ENCODE peak calls at places on chromosome 3, in nine cellular contexts. U is kidney, W is HCT116, Y is omental fat pad, K is psoas muscle, E is IMR-90, N is foreskin fibroblast, I is cardiac muscle cell, J is fibroblast of pulmonary artery. H is an unnamed sample.

GRCh38 chr3:136990826-136991225 is 33.0 kb downstream of the IL20RB start:
- DNase-seq in I (no peak), U (no peak), N (no peak), Y (no peak), E (no peak), J (no peak), W (no peak), K (no peak), H (no peak)

GRCh38 chr3:62237296-62237948 is 135.9 kb downstream of the FEZF2 start:
- DNase-seq in Y (no peak), I (no peak), K (no peak), N (no peak), E (no peak), J (no peak), U (no peak), W (no peak), H (no peak)

GRCh38 chr3:18346097-18346496 is 79.0 kb downstream of the SATB1 start:
- DNase-seq in I (no peak), E (no peak), N (no peak), U (no peak), J (no peak), K (no peak), Y (no peak), W (no peak), H (no peak)

GRCh38 chr3:159734681-159735080 is 254.0 kb upstream of the IL12A start:
- DNase-seq in J (peak; percentile 36), U (no peak), I (no peak), Y (no peak), W (no peak), N (no peak), E (no peak), K (no peak), H (no peak)

GRCh38 chr3:194384569-194385001 is 14.5 kb downstream of the GP5 start:
- DNase-seq in U (no peak), E (no peak), W (no peak), K (no peak), J (no peak), Y (no peak), I (no peak), N (no peak), H (no peak)

GRCh38 chr3:30646181-30646876 is 39.9 kb downstream of the TGFBR2 start:
- DNase-seq in I (peak; percentile 68), K (no peak), U (no peak), N (peak; percentile 59), J (peak; percentile 63), W (no peak), Y (no peak), E (no peak), H (no peak)

GRCh38 chr3:122940628-122941086 is 86.9 kb downstream of the SEMA5B start:
- DNase-seq in W (no peak), N (no peak), I (peak; percentile 54), U (peak; percentile 42), K (peak; percentile 33), E (no peak), J (peak; percentile 30), Y (no peak), H (no peak)

GRCh38 chr3:197496746-197497125 is 59.0 kb downstream of the BDH1 start:
- DNase-seq in Y (no peak), J (no peak), I (no peak), U (no peak), W (no peak), K (no peak), E (no peak), N (no peak), H (no peak)

GRCh38 chr3:37540786-37541185 is 320.9 kb upstream of the CTDSPL start:
- DNase-seq in I (no peak), Y (no peak), N (no peak), E (no peak), J (no peak), W (no peak), K (no peak), U (no peak), H (peak; percentile 60)

GRCh38 chr3:94259291-94259690 is 196.4 kb downstream of the NSUN3 start:
- DNase-seq in E (no peak), J (no peak), Y (no peak), N (no peak), U (no peak), K (no peak), W (no peak), I (no peak), H (no peak)

GRCh38 chr3:114758828-114759709 is 388.0 kb downstream of the ZBTB20 start:
- DNase-seq in I (peak; percentile 83), W (no peak), Y (no peak), N (peak; percentile 90), E (peak; percentile 59), U (no peak), J (peak; percentile 84), K (no peak), H (no peak)

GRCh38 chr3:28972921-28973320 is 307.9 kb upstream of the RBMS3 start:
- DNase-seq in N (peak; percentile 54), J (no peak), E (no peak), I (peak; percentile 38), U (no peak), K (no peak), Y (no peak), W (no peak), H (no peak)

GRCh38 chr3:191980443-191980842 is 519.5 kb downstream of the PYDC2 start:
- DNase-seq in I (no peak), Y (no peak), N (no peak), E (no peak), K (no peak), U (no peak), J (no peak), W (no peak), H (no peak)

GRCh38 chr3:179322481-179323196 is at the start of gene ZNF639:
- DNase-seq in N (peak; percentile 87), W (peak; percentile 76), I (peak; percentile 94), U (peak; percentile 93), K (peak; percentile 90), E (peak; percentile 82), Y (peak; percentile 36), J (peak; percentile 89), H (peak; percentile 37)

GRCh38 chr3:46406786-46407611 is at the start of the genes CCR5AS and CCRL2:
- DNase-seq in W (no peak), N (peak; percentile 14), I (no peak), E (peak; percentile 69), Y (no peak), K (peak; percentile 37), J (peak; percentile 36), U (peak; percentile 84), H (no peak)

GRCh38 chr3:115100806-115101205 is 46.3 kb downstream of the ZBTB20 start:
- DNase-seq in J (no peak), W (no peak), K (no peak), U (no peak), N (no peak), I (no peak), Y (no peak), E (no peak), H (no peak)

GRCh38 chr3:99439892-99440291 is 198.5 kb upstream of the COL8A1 start:
- DNase-seq in J (peak; percentile 39), I (peak; percentile 40), W (no peak), N (no peak), E (no peak), U (no peak), Y (no peak), K (no peak), H (no peak)

GRCh38 chr3:51681453-51681852 is 10.4 kb downstream of the TEX264 start:
- DNase-seq in U (peak; percentile 76), K (no peak), W (no peak), Y (no peak), N (no peak), E (peak; percentile 8), I (peak; percentile 48), J (peak; percentile 55), H (no peak)

GRCh38 chr3:8318002-8318649 is 183.5 kb upstream of the LMCD1 start:
- DNase-seq in J (no peak), W (no peak), K (no peak), I (no peak), N (peak; percentile 78), Y (no peak), U (no peak), E (peak; percentile 82), H (no peak)

GRCh38 chr3:147669076-147669475 is 259.9 kb downstream of the ZIC1 start:
- DNase-seq in I (no peak), U (no peak), K (no peak), E (no peak), W (no peak), N (no peak), J (no peak), Y (no peak), H (no peak)

GRCh38 chr3:61199843-61200242 is 51.4 kb downstream of the FHIT start:
- DNase-seq in Y (no peak), I (no peak), K (no peak), N (no peak), W (no peak), U (no peak), J (no peak), E (no peak), H (no peak)

GRCh38 chr3:118556983-118557382 is 477.7 kb downstream of the IGSF11 start:
- DNase-seq in K (no peak), I (no peak), E (no peak), N (no peak), U (no peak), Y (no peak), J (no peak), W (no peak), H (no peak)

GRCh38 chr3:152909180-152909883 is 74.4 kb downstream of the P2RY1 start:
- DNase-seq in N (no peak), U (no peak), W (no peak), I (peak; percentile 73), Y (no peak), J (peak; percentile 72), K (no peak), E (peak; percentile 0), H (no peak)

GRCh38 chr3:176633511-176633910 is 563.8 kb downstream of the TBL1XR1 start:
- DNase-seq in K (no peak), I (peak; percentile 1), Y (no peak), W (no peak), U (no peak), N (no peak), E (no peak), J (no peak), H (no peak)
- TF ChIP-seq CTCF in K (no peak), I (no peak), Y (no peak), W (no peak), U (no peak), N (no peak), E (no peak), J (no peak), H (no peak)

GRCh38 chr3:170553788-170554620 is 31.9 kb downstream of the SLC7A14 start:
- DNase-seq in J (peak; percentile 32), U (no peak), E (peak; percentile 52), N (no peak), W (no peak), Y (no peak), K (no peak), I (peak; percentile 31), H (no peak)
- TF ChIP-seq CTCF in J (peak; percentile 13), U (no peak), E (no peak), N (no peak), W (no peak), Y (no peak), K (no peak), I (peak; percentile 20), H (no peak)

GRCh38 chr3:128011140-128011539 is 41.1 kb upstream of the SEC61A1 start:
- DNase-seq in W (peak; percentile 61), E (peak; percentile 10), Y (no peak), N (no peak), K (no peak), I (peak; percentile 38), J (peak; percentile 25), U (no peak), H (no peak)
- TF ChIP-seq CTCF in W (peak; percentile 61), E (peak; percentile 29), Y (no peak), N (no peak), K (no peak), I (peak; percentile 47), J (peak; percentile 41), U (peak; percentile 33), H (no peak)

GRCh38 chr3:71489315-71489761 is 94.2 kb downstream of the FOXP1 start:
- DNase-seq in N (no peak), K (no peak), E (no peak), U (no peak), W (no peak), I (no peak), J (no peak), Y (no peak), H (no peak)
- TF ChIP-seq CTCF in N (no peak), K (no peak), E (no peak), U (no peak), W (no peak), I (no peak), J (no peak), Y (no peak), H (no peak)

H was measured in breast epithelium.